ENCODE peak calls at places on chromosomes 7 and 10, in ten cellular contexts. One of them, this sample, is unnamed.
A peak's percentile ranks its signal among the peaks of the same experiment; 100 is the strongest.

GRCh38 chr7:98000356-98000755 is 10.4 kb upstream of the OCM2 start:
- DNase-seq in HCEC 1CT: no peak
- DNase-seq in CD8-positive, alpha-beta T cell: no peak
- DNase-seq in stimulated activated CD8-positive, alpha-beta memory T cell treated with anti-CD3 and anti-CD28 coated beads, Interleukin-2, amount 100 ng/mL, for 48 hours: no peak
- DNase-seq in SW480: no peak
- DNase-seq in mesenteric fat pad: no peak
- DNase-seq in neural progenitor cell: no peak
- DNase-seq in AG09309: no peak
- DNase-seq in GM10248: no peak
- DNase-seq in GM13977: no peak
- DNase-seq in this sample: no peak

GRCh38 chr7:55158541-55158940 is 139.7 kb downstream of the EGFR start:
- DNase-seq in HCEC 1CT: no peak
- DNase-seq in CD8-positive, alpha-beta T cell: no peak
- DNase-seq in stimulated activated CD8-positive, alpha-beta memory T cell treated with anti-CD3 and anti-CD28 coated beads, Interleukin-2, amount 100 ng/mL, for 48 hours: no peak
- DNase-seq in SW480: no peak
- DNase-seq in mesenteric fat pad: no peak
- DNase-seq in neural progenitor cell: no peak
- DNase-seq in AG09309: peak; percentile 82
- DNase-seq in GM10248: no peak
- DNase-seq in GM13977: no peak
- DNase-seq in this sample: no peak

GRCh38 chr7:1056006-1056784 is 11.8 kb downstream of the GPR146 start:
- DNase-seq in HCEC 1CT: no peak
- DNase-seq in CD8-positive, alpha-beta T cell: no peak
- DNase-seq in stimulated activated CD8-positive, alpha-beta memory T cell treated with anti-CD3 and anti-CD28 coated beads, Interleukin-2, amount 100 ng/mL, for 48 hours: no peak
- DNase-seq in SW480: peak; percentile 93
- DNase-seq in mesenteric fat pad: no peak
- DNase-seq in neural progenitor cell: no peak
- DNase-seq in AG09309: no peak
- DNase-seq in GM10248: no peak
- DNase-seq in GM13977: no peak
- DNase-seq in this sample: no peak

GRCh38 chr10:4399571-4399970 is 426.4 kb upstream of the AKR1E2 start:
- DNase-seq in HCEC 1CT: no peak
- DNase-seq in CD8-positive, alpha-beta T cell: no peak
- DNase-seq in stimulated activated CD8-positive, alpha-beta memory T cell treated with anti-CD3 and anti-CD28 coated beads, Interleukin-2, amount 100 ng/mL, for 48 hours: no peak
- DNase-seq in SW480: no peak
- DNase-seq in mesenteric fat pad: no peak
- DNase-seq in neural progenitor cell: no peak
- DNase-seq in AG09309: peak; percentile 18
- DNase-seq in GM10248: no peak
- DNase-seq in GM13977: no peak
- DNase-seq in this sample: no peak

GRCh38 chr10:83214178-83214577 is 925.1 kb upstream of the GHITM start:
- DNase-seq in HCEC 1CT: no peak
- DNase-seq in CD8-positive, alpha-beta T cell: no peak
- DNase-seq in stimulated activated CD8-positive, alpha-beta memory T cell treated with anti-CD3 and anti-CD28 coated beads, Interleukin-2, amount 100 ng/mL, for 48 hours: no peak
- DNase-seq in SW480: no peak
- DNase-seq in mesenteric fat pad: no peak
- DNase-seq in neural progenitor cell: no peak
- DNase-seq in AG09309: no peak
- DNase-seq in GM10248: no peak
- DNase-seq in GM13977: no peak
- DNase-seq in this sample: no peak

GRCh38 chr7:8618441-8619070 is 185.1 kb downstream of the NXPH1 start:
- DNase-seq in HCEC 1CT: no peak
- DNase-seq in CD8-positive, alpha-beta T cell: no peak
- DNase-seq in stimulated activated CD8-positive, alpha-beta memory T cell treated with anti-CD3 and anti-CD28 coated beads, Interleukin-2, amount 100 ng/mL, for 48 hours: no peak
- DNase-seq in SW480: no peak
- DNase-seq in mesenteric fat pad: no peak
- DNase-seq in neural progenitor cell: no peak
- DNase-seq in AG09309: no peak
- DNase-seq in GM10248: no peak
- DNase-seq in GM13977: no peak
- DNase-seq in this sample: no peak

GRCh38 chr10:28300027-28300426 is 2.8 kb downstream of the MPP7 start:
- DNase-seq in HCEC 1CT: peak; percentile 11
- DNase-seq in CD8-positive, alpha-beta T cell: no peak
- DNase-seq in stimulated activated CD8-positive, alpha-beta memory T cell treated with anti-CD3 and anti-CD28 coated beads, Interleukin-2, amount 100 ng/mL, for 48 hours: no peak
- DNase-seq in SW480: no peak
- DNase-seq in mesenteric fat pad: no peak
- DNase-seq in neural progenitor cell: no peak
- DNase-seq in AG09309: no peak
- DNase-seq in GM10248: no peak
- DNase-seq in GM13977: no peak
- DNase-seq in this sample: no peak

GRCh38 chr10:127756264-127756663 is 19.3 kb downstream of the FOXI2 start:
- DNase-seq in HCEC 1CT: no peak
- DNase-seq in CD8-positive, alpha-beta T cell: no peak
- DNase-seq in stimulated activated CD8-positive, alpha-beta memory T cell treated with anti-CD3 and anti-CD28 coated beads, Interleukin-2, amount 100 ng/mL, for 48 hours: no peak
- DNase-seq in SW480: no peak
- DNase-seq in mesenteric fat pad: no peak
- DNase-seq in neural progenitor cell: no peak
- DNase-seq in AG09309: no peak
- DNase-seq in GM10248: no peak
- DNase-seq in GM13977: no peak
- DNase-seq in this sample: no peak

GRCh38 chr10:77586719-77587423 is 50.7 kb downstream of the KCNMA1 start:
- DNase-seq in HCEC 1CT: peak; percentile 94
- DNase-seq in CD8-positive, alpha-beta T cell: no peak
- DNase-seq in stimulated activated CD8-positive, alpha-beta memory T cell treated with anti-CD3 and anti-CD28 coated beads, Interleukin-2, amount 100 ng/mL, for 48 hours: no peak
- DNase-seq in SW480: no peak
- DNase-seq in mesenteric fat pad: peak; percentile 47
- DNase-seq in neural progenitor cell: no peak
- DNase-seq in AG09309: peak; percentile 86
- DNase-seq in GM10248: no peak
- DNase-seq in GM13977: no peak
- DNase-seq in this sample: no peak

GRCh38 chr10:101879456-101880189 is 36.0 kb upstream of the KCNIP2 start:
- DNase-seq in HCEC 1CT: peak; percentile 84
- DNase-seq in CD8-positive, alpha-beta T cell: no peak
- DNase-seq in stimulated activated CD8-positive, alpha-beta memory T cell treated with anti-CD3 and anti-CD28 coated beads, Interleukin-2, amount 100 ng/mL, for 48 hours: no peak
- DNase-seq in SW480: no peak
- DNase-seq in mesenteric fat pad: no peak
- DNase-seq in neural progenitor cell: no peak
- DNase-seq in AG09309: peak; percentile 35
- DNase-seq in GM10248: no peak
- DNase-seq in GM13977: no peak
- DNase-seq in this sample: no peak

GRCh38 chr7:30973791-30974604 is 10.2 kb downstream of the GHRHR start:
- DNase-seq in HCEC 1CT: no peak
- DNase-seq in CD8-positive, alpha-beta T cell: no peak
- DNase-seq in stimulated activated CD8-positive, alpha-beta memory T cell treated with anti-CD3 and anti-CD28 coated beads, Interleukin-2, amount 100 ng/mL, for 48 hours: no peak
- DNase-seq in SW480: no peak
- DNase-seq in mesenteric fat pad: peak; percentile 76
- DNase-seq in neural progenitor cell: no peak
- DNase-seq in AG09309: no peak
- DNase-seq in GM10248: no peak
- DNase-seq in GM13977: no peak
- DNase-seq in this sample: no peak

GRCh38 chr7:151437163-151437553 is 2.8 kb downstream of the CRYGN start:
- DNase-seq in HCEC 1CT: no peak
- DNase-seq in CD8-positive, alpha-beta T cell: no peak
- DNase-seq in stimulated activated CD8-positive, alpha-beta memory T cell treated with anti-CD3 and anti-CD28 coated beads, Interleukin-2, amount 100 ng/mL, for 48 hours: no peak
- DNase-seq in SW480: no peak
- DNase-seq in mesenteric fat pad: no peak
- DNase-seq in neural progenitor cell: no peak
- DNase-seq in AG09309: no peak
- DNase-seq in GM10248: no peak
- DNase-seq in GM13977: no peak
- DNase-seq in this sample: no peak

GRCh38 chr10:22753786-22754185 is 39.4 kb upstream of the PIP4K2A start:
- DNase-seq in HCEC 1CT: no peak
- DNase-seq in CD8-positive, alpha-beta T cell: no peak
- DNase-seq in stimulated activated CD8-positive, alpha-beta memory T cell treated with anti-CD3 and anti-CD28 coated beads, Interleukin-2, amount 100 ng/mL, for 48 hours: no peak
- DNase-seq in SW480: no peak
- DNase-seq in mesenteric fat pad: no peak
- DNase-seq in neural progenitor cell: no peak
- DNase-seq in AG09309: no peak
- DNase-seq in GM10248: no peak
- DNase-seq in GM13977: no peak
- DNase-seq in this sample: no peak

GRCh38 chr10:85105614-85106013 is 777.2 kb downstream of the CCSER2 start:
- DNase-seq in HCEC 1CT: no peak
- DNase-seq in CD8-positive, alpha-beta T cell: no peak
- DNase-seq in stimulated activated CD8-positive, alpha-beta memory T cell treated with anti-CD3 and anti-CD28 coated beads, Interleukin-2, amount 100 ng/mL, for 48 hours: no peak
- DNase-seq in SW480: no peak
- DNase-seq in mesenteric fat pad: no peak
- DNase-seq in neural progenitor cell: peak; percentile 26
- DNase-seq in AG09309: no peak
- DNase-seq in GM10248: no peak
- DNase-seq in GM13977: no peak
- DNase-seq in this sample: no peak

GRCh38 chr7:87287738-87288341 is 57.6 kb upstream of the CROT start:
- DNase-seq in HCEC 1CT: no peak
- DNase-seq in CD8-positive, alpha-beta T cell: no peak
- DNase-seq in stimulated activated CD8-positive, alpha-beta memory T cell treated with anti-CD3 and anti-CD28 coated beads, Interleukin-2, amount 100 ng/mL, for 48 hours: no peak
- DNase-seq in SW480: no peak
- DNase-seq in mesenteric fat pad: no peak
- DNase-seq in neural progenitor cell: no peak
- DNase-seq in AG09309: no peak
- DNase-seq in GM10248: no peak
- DNase-seq in GM13977: no peak
- DNase-seq in this sample: no peak

GRCh38 chr7:27115161-27116018 is 12.9 kb upstream of the HOXA2 start:
- DNase-seq in HCEC 1CT: peak; percentile 88
- DNase-seq in CD8-positive, alpha-beta T cell: no peak
- DNase-seq in stimulated activated CD8-positive, alpha-beta memory T cell treated with anti-CD3 and anti-CD28 coated beads, Interleukin-2, amount 100 ng/mL, for 48 hours: no peak
- DNase-seq in SW480: peak; percentile 96
- DNase-seq in mesenteric fat pad: no peak
- DNase-seq in neural progenitor cell: peak; percentile 50
- DNase-seq in AG09309: no peak
- DNase-seq in GM10248: no peak
- DNase-seq in GM13977: no peak
- DNase-seq in this sample: no peak

GRCh38 chr7:16695621-16696237 is 49.7 kb downstream of the BZW2 start:
- DNase-seq in HCEC 1CT: peak; percentile 53
- DNase-seq in CD8-positive, alpha-beta T cell: no peak
- DNase-seq in stimulated activated CD8-positive, alpha-beta memory T cell treated with anti-CD3 and anti-CD28 coated beads, Interleukin-2, amount 100 ng/mL, for 48 hours: no peak
- DNase-seq in SW480: peak; percentile 46
- DNase-seq in mesenteric fat pad: no peak
- DNase-seq in neural progenitor cell: peak; percentile 57
- DNase-seq in AG09309: no peak
- DNase-seq in GM10248: peak; percentile 11
- DNase-seq in GM13977: no peak
- DNase-seq in this sample: no peak

GRCh38 chr7:12303507-12303906 is 92.4 kb downstream of the TMEM106B start:
- DNase-seq in HCEC 1CT: peak; percentile 22
- DNase-seq in CD8-positive, alpha-beta T cell: no peak
- DNase-seq in stimulated activated CD8-positive, alpha-beta memory T cell treated with anti-CD3 and anti-CD28 coated beads, Interleukin-2, amount 100 ng/mL, for 48 hours: no peak
- DNase-seq in SW480: no peak
- DNase-seq in mesenteric fat pad: no peak
- DNase-seq in neural progenitor cell: no peak
- DNase-seq in AG09309: no peak
- DNase-seq in GM10248: no peak
- DNase-seq in GM13977: no peak
- DNase-seq in this sample: no peak

GRCh38 chr10:79400567-79401004 is 44.8 kb downstream of the ZCCHC24 start:
- DNase-seq in HCEC 1CT: peak; percentile 37
- DNase-seq in CD8-positive, alpha-beta T cell: peak; percentile 21
- DNase-seq in stimulated activated CD8-positive, alpha-beta memory T cell treated with anti-CD3 and anti-CD28 coated beads, Interleukin-2, amount 100 ng/mL, for 48 hours: peak; percentile 52
- DNase-seq in SW480: peak; percentile 35
- DNase-seq in mesenteric fat pad: no peak
- DNase-seq in neural progenitor cell: peak; percentile 64
- DNase-seq in AG09309: no peak
- DNase-seq in GM10248: peak; percentile 83
- DNase-seq in GM13977: peak; percentile 80
- DNase-seq in this sample: peak; percentile 27

GRCh38 chr10:119537953-119538630 is 4.4 kb downstream of the RGS10 start:
- DNase-seq in HCEC 1CT: no peak
- DNase-seq in CD8-positive, alpha-beta T cell: no peak
- DNase-seq in stimulated activated CD8-positive, alpha-beta memory T cell treated with anti-CD3 and anti-CD28 coated beads, Interleukin-2, amount 100 ng/mL, for 48 hours: no peak
- DNase-seq in SW480: no peak
- DNase-seq in mesenteric fat pad: peak; percentile 75
- DNase-seq in neural progenitor cell: no peak
- DNase-seq in AG09309: no peak
- DNase-seq in GM10248: no peak
- DNase-seq in GM13977: no peak
- DNase-seq in this sample: no peak

GRCh38 chr7:127383123-127383835 is 9.2 kb downstream of the ZNF800 start:
- DNase-seq in HCEC 1CT: peak; percentile 63
- DNase-seq in CD8-positive, alpha-beta T cell: no peak
- DNase-seq in stimulated activated CD8-positive, alpha-beta memory T cell treated with anti-CD3 and anti-CD28 coated beads, Interleukin-2, amount 100 ng/mL, for 48 hours: no peak
- DNase-seq in SW480: peak; percentile 35
- DNase-seq in mesenteric fat pad: no peak
- DNase-seq in neural progenitor cell: no peak
- DNase-seq in AG09309: no peak
- DNase-seq in GM10248: no peak
- DNase-seq in GM13977: no peak
- DNase-seq in this sample: no peak

GRCh38 chr10:21432266-21432665 is 93.2 kb downstream of the SKIDA1 start:
- DNase-seq in HCEC 1CT: no peak
- DNase-seq in CD8-positive, alpha-beta T cell: no peak
- DNase-seq in stimulated activated CD8-positive, alpha-beta memory T cell treated with anti-CD3 and anti-CD28 coated beads, Interleukin-2, amount 100 ng/mL, for 48 hours: no peak
- DNase-seq in SW480: no peak
- DNase-seq in mesenteric fat pad: no peak
- DNase-seq in neural progenitor cell: no peak
- DNase-seq in AG09309: no peak
- DNase-seq in GM10248: no peak
- DNase-seq in GM13977: no peak
- DNase-seq in this sample: no peak

GRCh38 chr10:114412907-114413386 is 8.6 kb upstream of the AFAP1L2 start:
- DNase-seq in HCEC 1CT: no peak
- DNase-seq in CD8-positive, alpha-beta T cell: no peak
- DNase-seq in stimulated activated CD8-positive, alpha-beta memory T cell treated with anti-CD3 and anti-CD28 coated beads, Interleukin-2, amount 100 ng/mL, for 48 hours: no peak
- DNase-seq in SW480: no peak
- DNase-seq in mesenteric fat pad: no peak
- DNase-seq in neural progenitor cell: no peak
- DNase-seq in AG09309: no peak
- DNase-seq in GM10248: no peak
- DNase-seq in GM13977: no peak
- DNase-seq in this sample: no peak